ENCODE peak calls at places on chromosomes 5 and 9, in ten cellular contexts. One of them, this sample, is unnamed.

GRCh38 chr5:35038891-35039290 is 8.9 kb downstream of the AGXT2 start:
- DNase-seq in HAP-1: no peak
- DNase-seq in AG10803: peak
- DNase-seq in HCT116: no peak
- DNase-seq in uterus: no peak
- DNase-seq in neuronal stem cell: no peak
- DNase-seq in adrenal gland: no peak
- DNase-seq in fibroblast of the aortic adventitia: peak
- DNase-seq in brain microvascular endothelial cell: no peak
- DNase-seq in GM12865: no peak
- DNase-seq in this sample: no peak

GRCh38 chr9:69931340-69931739 is 110.7 kb downstream of the CFAP95 start:
- DNase-seq in HAP-1: peak
- DNase-seq in AG10803: no peak
- DNase-seq in HCT116: no peak
- DNase-seq in uterus: no peak
- DNase-seq in neuronal stem cell: no peak
- DNase-seq in adrenal gland: no peak
- DNase-seq in fibroblast of the aortic adventitia: peak
- DNase-seq in brain microvascular endothelial cell: no peak
- DNase-seq in GM12865: no peak
- DNase-seq in this sample: no peak

GRCh38 chr9:121434946-121435345 is 64.7 kb downstream of the GGTA1 start:
- DNase-seq in HAP-1: no peak
- DNase-seq in AG10803: peak
- DNase-seq in HCT116: no peak
- DNase-seq in uterus: no peak
- DNase-seq in neuronal stem cell: no peak
- DNase-seq in adrenal gland: peak
- DNase-seq in fibroblast of the aortic adventitia: peak
- DNase-seq in brain microvascular endothelial cell: peak
- DNase-seq in GM12865: no peak
- DNase-seq in this sample: peak

GRCh38 chr5:173413476-173413982 is 85.3 kb upstream of the STC2 start:
- DNase-seq in HAP-1: no peak
- DNase-seq in AG10803: no peak
- DNase-seq in HCT116: no peak
- DNase-seq in uterus: no peak
- DNase-seq in neuronal stem cell: no peak
- DNase-seq in adrenal gland: no peak
- DNase-seq in fibroblast of the aortic adventitia: no peak
- DNase-seq in brain microvascular endothelial cell: no peak
- DNase-seq in GM12865: no peak
- DNase-seq in this sample: no peak

GRCh38 chr9:119827126-119827525 is 457.9 kb upstream of the BRINP1 start:
- DNase-seq in HAP-1: no peak
- DNase-seq in AG10803: no peak
- DNase-seq in HCT116: no peak
- DNase-seq in uterus: no peak
- DNase-seq in neuronal stem cell: no peak
- DNase-seq in adrenal gland: no peak
- DNase-seq in fibroblast of the aortic adventitia: no peak
- DNase-seq in brain microvascular endothelial cell: no peak
- DNase-seq in GM12865: no peak
- DNase-seq in this sample: no peak

GRCh38 chr5:149381986-149382338 is 2.9 kb upstream of the IL17B start:
- DNase-seq in HAP-1: peak
- DNase-seq in AG10803: peak
- DNase-seq in HCT116: peak
- DNase-seq in uterus: peak
- DNase-seq in neuronal stem cell: peak
- DNase-seq in adrenal gland: peak
- DNase-seq in fibroblast of the aortic adventitia: peak
- DNase-seq in brain microvascular endothelial cell: peak
- DNase-seq in GM12865: peak
- DNase-seq in this sample: peak

GRCh38 chr5:126402591-126402990 is 20.6 kb upstream of the GRAMD2B start:
- DNase-seq in HAP-1: no peak
- DNase-seq in AG10803: peak
- DNase-seq in HCT116: no peak
- DNase-seq in uterus: no peak
- DNase-seq in neuronal stem cell: no peak
- DNase-seq in adrenal gland: no peak
- DNase-seq in fibroblast of the aortic adventitia: peak
- DNase-seq in brain microvascular endothelial cell: no peak
- DNase-seq in GM12865: no peak
- DNase-seq in this sample: no peak

GRCh38 chr9:7844283-7844682 is 44.7 kb upstream of the DMAC1 start:
- DNase-seq in HAP-1: peak
- DNase-seq in AG10803: no peak
- DNase-seq in HCT116: no peak
- DNase-seq in uterus: no peak
- DNase-seq in neuronal stem cell: peak
- DNase-seq in adrenal gland: no peak
- DNase-seq in fibroblast of the aortic adventitia: peak
- DNase-seq in brain microvascular endothelial cell: no peak
- DNase-seq in GM12865: peak
- DNase-seq in this sample: no peak

GRCh38 chr5:80238778-80239679 is 16.8 kb downstream of the SERINC5 start:
- DNase-seq in HAP-1: peak
- DNase-seq in AG10803: peak
- DNase-seq in HCT116: no peak
- DNase-seq in uterus: peak
- DNase-seq in neuronal stem cell: no peak
- DNase-seq in adrenal gland: peak
- DNase-seq in fibroblast of the aortic adventitia: peak
- DNase-seq in brain microvascular endothelial cell: peak
- DNase-seq in GM12865: no peak
- DNase-seq in this sample: peak

GRCh38 chr5:1785062-1785461 is 14.6 kb downstream of the MRPL36 start:
- DNase-seq in HAP-1: no peak
- DNase-seq in AG10803: no peak
- DNase-seq in HCT116: no peak
- DNase-seq in uterus: no peak
- DNase-seq in neuronal stem cell: no peak
- DNase-seq in adrenal gland: no peak
- DNase-seq in fibroblast of the aortic adventitia: no peak
- DNase-seq in brain microvascular endothelial cell: no peak
- DNase-seq in GM12865: no peak
- DNase-seq in this sample: no peak

DNA sequence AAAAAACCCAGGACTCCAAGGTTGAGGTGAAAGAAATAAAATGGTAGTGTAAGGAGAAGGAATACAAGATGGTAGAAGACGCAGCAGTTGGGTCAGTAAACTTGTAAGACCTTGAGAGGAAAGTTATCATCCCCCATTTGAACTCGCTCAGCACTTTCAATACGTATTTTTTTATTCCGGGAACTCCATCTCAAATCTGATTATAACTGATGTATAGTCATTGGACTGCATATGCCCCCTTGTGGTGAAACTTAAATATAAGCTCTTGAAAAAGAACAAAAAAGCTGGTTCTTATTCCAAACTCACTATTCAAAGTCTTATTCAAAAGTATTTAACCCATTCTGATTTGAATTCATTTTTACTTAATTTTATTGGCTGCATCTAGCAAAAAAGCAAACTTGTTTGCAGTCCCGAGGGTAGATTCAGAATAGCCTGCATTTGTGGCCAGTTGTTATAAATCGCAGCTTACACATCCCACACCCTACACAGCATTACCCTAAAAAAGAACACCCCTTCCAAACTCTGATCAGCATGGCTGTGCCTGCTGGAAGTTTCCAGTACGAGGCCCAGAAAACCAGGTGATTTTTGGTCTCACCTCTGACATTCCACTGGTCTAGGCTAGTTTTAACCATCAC is 118.0 kb downstream of the ESM1 start:
- DNase-seq in HAP-1: no peak
- DNase-seq in AG10803: peak
- DNase-seq in HCT116: peak
- DNase-seq in uterus: no peak
- DNase-seq in neuronal stem cell: peak
- DNase-seq in adrenal gland: no peak
- DNase-seq in fibroblast of the aortic adventitia: peak
- DNase-seq in brain microvascular endothelial cell: no peak
- DNase-seq in GM12865: peak
- DNase-seq in this sample: peak
- H3K4me3 ChIP-seq in HAP-1: no peak
- H3K4me3 ChIP-seq in AG10803: no peak
- H3K4me3 ChIP-seq in HCT116: no peak
- H3K4me3 ChIP-seq in uterus: no peak
- H3K4me3 ChIP-seq in neuronal stem cell: no peak
- H3K4me3 ChIP-seq in adrenal gland: no peak
- H3K4me3 ChIP-seq in fibroblast of the aortic adventitia: peak
- H3K4me3 ChIP-seq in brain microvascular endothelial cell: peak
- H3K4me3 ChIP-seq in GM12865: no peak
- H3K4me3 ChIP-seq in this sample: no peak

GRCh38 chr5:131617140-131617822 is 17.7 kb downstream of the RAPGEF6 start:
- DNase-seq in HAP-1: no peak
- DNase-seq in AG10803: no peak
- DNase-seq in HCT116: no peak
- DNase-seq in uterus: no peak
- DNase-seq in neuronal stem cell: no peak
- DNase-seq in adrenal gland: no peak
- DNase-seq in fibroblast of the aortic adventitia: no peak
- DNase-seq in brain microvascular endothelial cell: no peak
- DNase-seq in GM12865: no peak
- DNase-seq in this sample: no peak

GRCh38 chr5:131619102-131619501 is 15.9 kb downstream of the RAPGEF6 start:
- DNase-seq in HAP-1: no peak
- DNase-seq in AG10803: no peak
- DNase-seq in HCT116: no peak
- DNase-seq in uterus: no peak
- DNase-seq in neuronal stem cell: no peak
- DNase-seq in adrenal gland: no peak
- DNase-seq in fibroblast of the aortic adventitia: no peak
- DNase-seq in brain microvascular endothelial cell: no peak
- DNase-seq in GM12865: no peak
- DNase-seq in this sample: no peak

GRCh38 chr5:131611064-131611381 is 24.0 kb downstream of the RAPGEF6 start:
- DNase-seq in HAP-1: no peak
- DNase-seq in AG10803: no peak
- DNase-seq in HCT116: no peak
- DNase-seq in uterus: no peak
- DNase-seq in neuronal stem cell: no peak
- DNase-seq in adrenal gland: no peak
- DNase-seq in fibroblast of the aortic adventitia: no peak
- DNase-seq in brain microvascular endothelial cell: no peak
- DNase-seq in GM12865: no peak
- DNase-seq in this sample: no peak

GRCh38 chr5:131613423-131613822 is 21.6 kb downstream of the RAPGEF6 start:
- DNase-seq in HAP-1: no peak
- DNase-seq in AG10803: no peak
- DNase-seq in HCT116: no peak
- DNase-seq in uterus: no peak
- DNase-seq in neuronal stem cell: no peak
- DNase-seq in adrenal gland: no peak
- DNase-seq in fibroblast of the aortic adventitia: no peak
- DNase-seq in brain microvascular endothelial cell: no peak
- DNase-seq in GM12865: no peak
- DNase-seq in this sample: no peak

DNA sequence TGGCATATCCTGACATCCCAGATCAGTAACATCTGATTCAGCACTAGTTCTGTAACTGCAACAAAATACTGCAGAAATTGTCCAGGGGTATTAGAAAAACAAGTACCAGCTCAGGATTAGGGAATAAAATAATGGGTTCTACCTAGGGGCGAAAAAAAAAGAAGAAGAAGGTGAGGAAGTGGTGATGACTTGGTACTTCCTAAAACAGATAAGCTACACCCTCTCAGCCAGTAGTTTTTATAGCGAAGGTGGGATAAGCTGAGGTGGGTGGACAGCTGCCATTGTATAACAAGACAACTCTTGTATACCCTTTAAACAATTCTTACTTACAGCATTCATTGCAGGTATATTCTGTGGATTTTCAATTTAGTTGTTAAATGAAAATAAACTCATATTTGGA is 19.1 kb downstream of the RAPGEF6 start:
- DNase-seq in HAP-1: no peak
- DNase-seq in AG10803: no peak
- DNase-seq in HCT116: no peak
- DNase-seq in uterus: no peak
- DNase-seq in neuronal stem cell: no peak
- DNase-seq in adrenal gland: no peak
- DNase-seq in fibroblast of the aortic adventitia: no peak
- DNase-seq in brain microvascular endothelial cell: no peak
- DNase-seq in GM12865: no peak
- DNase-seq in this sample: no peak
- H3K4me3 ChIP-seq in HAP-1: no peak
- H3K4me3 ChIP-seq in AG10803: no peak
- H3K4me3 ChIP-seq in HCT116: no peak
- H3K4me3 ChIP-seq in uterus: no peak
- H3K4me3 ChIP-seq in neuronal stem cell: no peak
- H3K4me3 ChIP-seq in adrenal gland: no peak
- H3K4me3 ChIP-seq in fibroblast of the aortic adventitia: no peak
- H3K4me3 ChIP-seq in brain microvascular endothelial cell: no peak
- H3K4me3 ChIP-seq in GM12865: no peak
- H3K4me3 ChIP-seq in this sample: no peak

GRCh38 chr5:45695680-45696093 is 493 bp downstream of the HCN1 start:
- DNase-seq in HAP-1: no peak
- DNase-seq in AG10803: no peak
- DNase-seq in HCT116: no peak
- DNase-seq in uterus: no peak
- DNase-seq in neuronal stem cell: no peak
- DNase-seq in adrenal gland: no peak
- DNase-seq in fibroblast of the aortic adventitia: no peak
- DNase-seq in brain microvascular endothelial cell: no peak
- DNase-seq in GM12865: no peak
- DNase-seq in this sample: no peak
- H3K4me3 ChIP-seq in HAP-1: no peak
- H3K4me3 ChIP-seq in AG10803: no peak
- H3K4me3 ChIP-seq in HCT116: no peak
- H3K4me3 ChIP-seq in uterus: no peak
- H3K4me3 ChIP-seq in neuronal stem cell: peak
- H3K4me3 ChIP-seq in adrenal gland: no peak
- H3K4me3 ChIP-seq in fibroblast of the aortic adventitia: no peak
- H3K4me3 ChIP-seq in brain microvascular endothelial cell: no peak
- H3K4me3 ChIP-seq in GM12865: no peak
- H3K4me3 ChIP-seq in this sample: no peak

DNA sequence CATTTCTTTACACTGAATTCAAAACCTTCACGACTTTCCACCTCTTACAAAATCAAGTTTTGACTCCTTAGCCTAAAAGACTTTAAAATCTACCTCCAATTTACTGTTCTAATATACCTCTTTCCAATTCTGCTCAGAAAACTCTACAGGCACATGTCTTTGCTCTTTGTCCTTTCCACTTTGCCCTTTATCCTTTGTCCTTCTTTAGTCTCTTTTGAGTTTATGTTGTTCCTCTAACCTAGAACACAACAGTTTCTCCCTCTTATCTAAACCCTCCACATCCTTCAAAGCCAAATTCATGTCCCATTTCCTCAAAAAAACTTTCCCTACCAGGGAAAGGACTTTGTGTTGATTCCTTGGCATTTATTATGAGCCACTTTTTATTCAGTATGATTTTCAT is 1.4 kb downstream of the CDKL3 start:
- DNase-seq in HAP-1: no peak
- DNase-seq in AG10803: no peak
- DNase-seq in HCT116: no peak
- DNase-seq in uterus: no peak
- DNase-seq in neuronal stem cell: no peak
- DNase-seq in adrenal gland: no peak
- DNase-seq in fibroblast of the aortic adventitia: no peak
- DNase-seq in brain microvascular endothelial cell: no peak
- DNase-seq in GM12865: no peak
- DNase-seq in this sample: no peak
- H3K4me3 ChIP-seq in HAP-1: peak
- H3K4me3 ChIP-seq in AG10803: no peak
- H3K4me3 ChIP-seq in HCT116: peak
- H3K4me3 ChIP-seq in uterus: no peak
- H3K4me3 ChIP-seq in neuronal stem cell: no peak
- H3K4me3 ChIP-seq in adrenal gland: no peak
- H3K4me3 ChIP-seq in fibroblast of the aortic adventitia: no peak
- H3K4me3 ChIP-seq in brain microvascular endothelial cell: no peak
- H3K4me3 ChIP-seq in GM12865: no peak
- H3K4me3 ChIP-seq in this sample: no peak

This sample was measured in foreskin fibroblast.